ENCODE peak calls at places on chromosome 1, in six cellular contexts. One of them, this sample, is unnamed.

GRCh38 chr1:201395936-201396335 is 3.2 kb downstream of the LAD1 start:
- DNase-seq in H1: no peak
- DNase-seq in mesendoderm: no peak
- DNase-seq in IMR-90: no peak
- DNase-seq in H9: no peak
- DNase-seq in mesenchymal stem cell: no peak
- DNase-seq in this sample: no peak

GRCh38 chr1:150621497-150622113 is 7.8 kb downstream of the ENSA start:
- DNase-seq in mesenchymal stem cell: peak
- DNase-seq in H9: no peak
- DNase-seq in IMR-90: peak
- DNase-seq in H1: no peak
- DNase-seq in mesendoderm: peak
- DNase-seq in this sample: no peak

GRCh38 chr1:23772049-23772853 is 6.0 kb upstream of the PITHD1 start:
- DNase-seq in mesendoderm: peak
- DNase-seq in mesenchymal stem cell: peak
- DNase-seq in H9: peak
- DNase-seq in H1: peak
- DNase-seq in IMR-90: peak
- DNase-seq in this sample: peak

GRCh38 chr1:226403522-226404034 is 4.3 kb downstream of the PARP1 start:
- DNase-seq in H1: no peak
- DNase-seq in mesenchymal stem cell: peak
- DNase-seq in mesendoderm: peak
- DNase-seq in H9: peak
- DNase-seq in IMR-90: peak
- DNase-seq in this sample: no peak

GRCh38 chr1:174308604-174309003 is 139.2 kb upstream of the GPR52 start:
- DNase-seq in mesenchymal stem cell: no peak
- DNase-seq in mesendoderm: no peak
- DNase-seq in IMR-90: no peak
- DNase-seq in H1: no peak
- DNase-seq in H9: no peak
- DNase-seq in this sample: no peak

GRCh38 chr1:169363046-169363756 is 4.4 kb downstream of the NME7 start:
- DNase-seq in H1: no peak
- DNase-seq in mesenchymal stem cell: peak
- DNase-seq in H9: no peak
- DNase-seq in mesendoderm: no peak
- DNase-seq in IMR-90: peak
- DNase-seq in this sample: no peak

GRCh38 chr1:28591708-28592313 is at the start of gene RAB42:
- DNase-seq in IMR-90: no peak
- DNase-seq in mesendoderm: peak
- DNase-seq in mesenchymal stem cell: no peak
- DNase-seq in H9: peak
- DNase-seq in H1: peak
- DNase-seq in this sample: no peak

GRCh38 chr1:107093385-107093784 is 36.9 kb downstream of the PRMT6 start:
- DNase-seq in mesenchymal stem cell: no peak
- DNase-seq in IMR-90: no peak
- DNase-seq in H9: no peak
- DNase-seq in mesendoderm: no peak
- DNase-seq in H1: no peak
- DNase-seq in this sample: no peak

GRCh38 chr1:2448098-2448445 is 28.0 kb upstream of the PLCH2 start:
- DNase-seq in mesendoderm: no peak
- DNase-seq in H9: peak
- DNase-seq in mesenchymal stem cell: no peak
- DNase-seq in H1: no peak
- DNase-seq in IMR-90: no peak
- DNase-seq in this sample: no peak

GRCh38 chr1:103256490-103256889 is 148.2 kb upstream of the COL11A1 start:
- DNase-seq in H1: no peak
- DNase-seq in mesenchymal stem cell: peak
- DNase-seq in IMR-90: peak
- DNase-seq in H9: no peak
- DNase-seq in mesendoderm: no peak
- DNase-seq in this sample: no peak

GRCh38 chr1:209199371-209199770 is 384.1 kb upstream of the CAMK1G start:
- DNase-seq in mesendoderm: no peak
- DNase-seq in H1: no peak
- DNase-seq in IMR-90: no peak
- DNase-seq in mesenchymal stem cell: no peak
- DNase-seq in H9: no peak
- DNase-seq in this sample: no peak

GRCh38 chr1:218850367-218850766 is 323.3 kb upstream of the LYPLAL1 start:
- DNase-seq in mesendoderm: no peak
- DNase-seq in mesenchymal stem cell: peak
- DNase-seq in H9: no peak
- DNase-seq in IMR-90: peak
- DNase-seq in H1: no peak
- DNase-seq in this sample: no peak

DNA sequence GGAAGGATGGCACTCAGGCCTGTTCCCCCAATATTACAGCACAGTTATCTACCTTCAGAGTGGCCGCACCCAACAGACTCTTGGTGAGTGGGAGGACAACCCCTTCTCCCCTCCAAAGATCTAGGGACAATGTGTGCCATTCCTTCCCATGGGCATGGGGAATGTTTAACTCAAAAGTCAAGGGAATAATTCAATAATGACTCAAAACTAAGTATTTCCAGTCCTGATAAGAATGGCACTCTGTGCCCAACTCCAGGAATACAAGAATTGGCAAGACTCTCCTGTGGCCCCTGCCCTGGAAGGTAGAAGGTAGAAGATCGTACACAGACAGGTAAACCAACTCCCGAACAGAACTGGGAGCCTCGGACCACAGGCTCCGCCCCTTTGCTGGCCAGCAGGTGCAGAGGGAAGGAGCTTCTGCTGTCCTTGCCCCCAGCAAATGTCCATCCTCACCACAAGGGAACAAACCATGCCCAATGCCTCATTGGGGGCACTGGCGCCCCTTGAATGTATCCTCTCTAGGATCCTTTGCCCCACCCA is 514.0 kb downstream of the NPHP4 start:
- DNase-seq in IMR-90: no peak
- DNase-seq in H9: no peak
- DNase-seq in mesenchymal stem cell: no peak
- DNase-seq in H1: no peak
- DNase-seq in mesendoderm: no peak
- DNase-seq in this sample: no peak
- H3K23ac ChIP-seq in IMR-90: no peak
- H3K23ac ChIP-seq in H9: no peak
- H3K23ac ChIP-seq in mesenchymal stem cell: no peak
- H3K23ac ChIP-seq in H1: no peak
- H3K23ac ChIP-seq in mesendoderm: no peak
- H3K23ac ChIP-seq in this sample: no peak

GRCh38 chr1:62327360-62328051 is 8.3 kb upstream of the KANK4 start:
- DNase-seq in H9: peak
- DNase-seq in H1: peak
- DNase-seq in mesenchymal stem cell: no peak
- DNase-seq in IMR-90: no peak
- DNase-seq in mesendoderm: peak
- DNase-seq in this sample: no peak
- H2AK5ac ChIP-seq in H9: no peak
- H2AK5ac ChIP-seq in H1: no peak
- H2AK5ac ChIP-seq in mesenchymal stem cell: no peak
- H2AK5ac ChIP-seq in IMR-90: no peak
- H2AK5ac ChIP-seq in mesendoderm: no peak
- H2AK5ac ChIP-seq in this sample: peak

GRCh38 chr1:47856994-47857393 is 140.2 kb downstream of the TRABD2B start:
- DNase-seq in H1: no peak
- DNase-seq in mesenchymal stem cell: no peak
- DNase-seq in H9: no peak
- DNase-seq in mesendoderm: no peak
- DNase-seq in IMR-90: no peak
- DNase-seq in this sample: no peak

GRCh38 chr1:47852006-47852686 is 145.0 kb downstream of the TRABD2B start:
- DNase-seq in mesendoderm: no peak
- DNase-seq in H1: no peak
- DNase-seq in mesenchymal stem cell: no peak
- DNase-seq in H9: no peak
- DNase-seq in IMR-90: no peak
- DNase-seq in this sample: no peak

GRCh38 chr1:47853059-47853458 is 144.1 kb downstream of the TRABD2B start:
- DNase-seq in mesenchymal stem cell: no peak
- DNase-seq in H1: no peak
- DNase-seq in IMR-90: no peak
- DNase-seq in mesendoderm: no peak
- DNase-seq in H9: no peak
- DNase-seq in this sample: no peak

GRCh38 chr1:47850451-47850850 is 146.7 kb downstream of the TRABD2B start:
- DNase-seq in H1: no peak
- DNase-seq in H9: no peak
- DNase-seq in mesenchymal stem cell: no peak
- DNase-seq in IMR-90: no peak
- DNase-seq in mesendoderm: no peak
- DNase-seq in this sample: no peak

DNA sequence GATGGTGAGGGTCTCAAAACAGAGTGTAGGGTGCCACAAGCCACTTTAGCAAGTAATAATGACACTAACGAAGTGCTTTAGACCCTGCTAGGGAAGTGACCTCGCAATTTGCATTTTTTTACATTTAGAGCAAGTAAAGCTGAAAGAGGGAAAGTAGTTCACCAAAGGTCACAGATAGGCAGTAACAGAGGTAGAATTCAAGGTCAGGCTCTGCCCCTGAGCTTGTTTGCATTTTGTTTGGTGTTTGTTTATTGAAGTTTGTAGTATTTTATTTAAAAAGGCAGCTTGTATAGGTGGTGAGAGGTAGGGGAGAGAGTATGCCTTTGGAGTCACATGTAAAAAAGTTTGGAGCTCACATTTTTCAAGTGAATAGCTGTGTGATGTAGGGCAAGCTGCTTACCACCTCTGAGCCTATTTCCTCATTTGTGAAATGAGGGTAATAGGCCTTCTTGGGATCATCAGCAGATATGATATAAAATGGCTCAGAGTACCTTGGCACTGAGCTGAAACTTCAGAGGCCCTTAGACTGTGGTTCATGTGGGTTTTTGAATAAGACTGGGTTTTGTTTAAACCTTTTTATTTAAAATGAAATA is 142.5 kb downstream of the TRABD2B start:
- DNase-seq in H1: no peak
- DNase-seq in IMR-90: no peak
- DNase-seq in mesenchymal stem cell: no peak
- DNase-seq in mesendoderm: no peak
- DNase-seq in H9: no peak
- DNase-seq in this sample: no peak
- H2BK15ac ChIP-seq in H1: no peak
- H2BK15ac ChIP-seq in IMR-90: no peak
- H2BK15ac ChIP-seq in mesenchymal stem cell: no peak
- H2BK15ac ChIP-seq in mesendoderm: no peak
- H2BK15ac ChIP-seq in H9: no peak
- H2BK15ac ChIP-seq in this sample: no peak

GRCh38 chr1:85815906-85816305 is 107.7 kb upstream of the ZNHIT6 start:
- DNase-seq in H1: no peak
- DNase-seq in mesendoderm: no peak
- DNase-seq in mesenchymal stem cell: no peak
- DNase-seq in IMR-90: no peak
- DNase-seq in H9: no peak
- DNase-seq in this sample: no peak

GRCh38 chr1:85818371-85818770 is 110.1 kb upstream of the ZNHIT6 start:
- DNase-seq in H9: no peak
- DNase-seq in H1: no peak
- DNase-seq in mesendoderm: peak
- DNase-seq in mesenchymal stem cell: peak
- DNase-seq in IMR-90: peak
- DNase-seq in this sample: no peak

DNA sequence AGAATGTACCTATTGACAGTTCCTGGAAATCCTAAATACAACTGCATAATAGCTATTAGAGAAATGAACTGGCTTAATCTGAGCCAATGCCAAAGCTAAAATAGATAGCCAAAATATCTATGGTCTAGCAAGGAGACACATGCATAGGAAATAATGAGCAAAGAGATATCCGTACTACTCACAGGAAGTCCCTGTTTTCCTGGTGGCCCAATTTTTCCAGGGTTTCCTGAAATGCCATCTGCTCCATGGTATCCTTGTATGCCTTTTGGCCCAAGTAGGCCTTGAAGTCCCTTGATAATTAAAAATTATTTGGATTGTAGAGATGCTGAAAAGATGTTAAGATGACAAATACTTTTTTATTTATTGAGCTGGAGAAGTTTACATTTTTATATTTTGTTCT is 108.4 kb upstream of the ZNHIT6 start:
- DNase-seq in IMR-90: no peak
- DNase-seq in mesendoderm: no peak
- DNase-seq in H1: no peak
- DNase-seq in mesenchymal stem cell: no peak
- DNase-seq in H9: no peak
- DNase-seq in this sample: no peak
- H3K23ac ChIP-seq in IMR-90: no peak
- H3K23ac ChIP-seq in mesendoderm: no peak
- H3K23ac ChIP-seq in H1: no peak
- H3K23ac ChIP-seq in mesenchymal stem cell: no peak
- H3K23ac ChIP-seq in H9: no peak
- H3K23ac ChIP-seq in this sample: no peak

This sample was measured in neuronal stem cell.